ENCODE peak calls at places on chromosomes 16 and 17, in six cellular contexts. C, X, G, F, M and K are unnamed samples.

GRCh38 chr17:41835800-41836549 is at the start of gene NT5C3B:
- DNase-seq in C (no peak), X (peak; percentile 96), G (peak; percentile 30), F (peak; percentile 94), M (peak; percentile 60), K (no peak)

GRCh38 chr17:6610011-6610410 is 30.5 kb downstream of the KIAA0753 start:
- DNase-seq in C (no peak), X (no peak), G (no peak), F (no peak), M (no peak), K (peak; percentile 11)

GRCh38 chr17:38326996-38327792 is 16.6 kb downstream of the GPR179 start:
- DNase-seq in C (no peak), X (no peak), G (no peak), F (no peak), M (no peak), K (no peak)

GRCh38 chr17:60280673-60281072 is 111.3 kb downstream of the USP32 start:
- DNase-seq in C (no peak), X (no peak), G (no peak), F (no peak), M (no peak), K (no peak)

GRCh38 chr17:48134912-48135480 is 27.4 kb downstream of the SNX11 start:
- DNase-seq in C (no peak), X (no peak), G (no peak), F (peak; percentile 11), M (no peak), K (no peak)

GRCh38 chr17:66492500-66493123 is 190.2 kb downstream of the PRKCA start:
- DNase-seq in C (no peak), X (no peak), G (no peak), F (no peak), M (no peak), K (no peak)

GRCh38 chr17:19724501-19725420 is 8.4 kb upstream of the SLC47A2 start:
- DNase-seq in C (no peak), X (no peak), G (no peak), F (no peak), M (no peak), K (no peak)

GRCh38 chr17:1972429-1973160 is 52.5 kb downstream of the RTN4RL1 start:
- DNase-seq in C (no peak), X (no peak), G (no peak), F (peak; percentile 41), M (no peak), K (peak; percentile 12)

GRCh38 chr16:49414651-49415050 is 41.0 kb downstream of the C16orf78 start:
- DNase-seq in C (no peak), X (no peak), G (no peak), F (no peak), M (no peak), K (no peak)

GRCh38 chr17:38912221-38912813 is 13.1 kb upstream of the LASP1NB start:
- DNase-seq in C (no peak), X (no peak), G (no peak), F (peak; percentile 66), M (no peak), K (no peak)

GRCh38 chr17:42818379-42818778 is 5.7 kb downstream of the BECN1 start:
- DNase-seq in C (no peak), X (no peak), G (no peak), F (peak; percentile 47), M (no peak), K (peak; percentile 33)

GRCh38 chr17:69761767-69762321 is 313.2 kb upstream of the KCNJ16 start:
- DNase-seq in C (no peak), X (peak; percentile 59), G (no peak), F (peak; percentile 9), M (peak; percentile 96), K (peak; percentile 99)

GRCh38 chr16:11977206-11978041 is 890 bp downstream of the SNX29 start:
- DNase-seq in C (no peak), X (peak; percentile 83), G (no peak), F (peak; percentile 83), M (peak; percentile 51), K (peak; percentile 82)

GRCh38 chr17:81043725-81044427 is 8.9 kb downstream of the BAIAP2 start:
- DNase-seq in C (no peak), X (no peak), G (no peak), F (no peak), M (peak; percentile 61), K (no peak)

GRCh38 chr17:65243838-65244237 is 106.7 kb downstream of the RGS9 start:
- DNase-seq in C (no peak), X (peak; percentile 68), G (peak; percentile 56), F (no peak), M (no peak), K (peak; percentile 24)

GRCh38 chr17:16085066-16085699 is 85.6 kb downstream of the TTC19 start:
- DNase-seq in C (no peak), X (peak; percentile 48), G (no peak), F (no peak), M (no peak), K (peak; percentile 89)

GRCh38 chr16:1899641-1900451 is 18.4 kb downstream of the HS3ST6 start:
- DNase-seq in C (no peak), X (no peak), G (peak; percentile 7), F (no peak), M (no peak), K (no peak)

GRCh38 chr16:67660564-67661028 is at the start of gene PARD6A:
- DNase-seq in C (peak; percentile 63), X (peak; percentile 99), G (peak; percentile 85), F (peak; percentile 100), M (peak; percentile 96), K (peak; percentile 96)

GRCh38 chr17:5892897-5893656 is 177.1 kb upstream of the WSCD1 start:
- DNase-seq in C (no peak), X (no peak), G (no peak), F (no peak), M (no peak), K (no peak)

GRCh38 chr16:69698404-69698803 is 28.0 kb downstream of the NQO1 start:
- DNase-seq in C (no peak), X (no peak), G (no peak), F (no peak), M (no peak), K (no peak)

GRCh38 chr17:33106525-33107162 is 115.0 kb downstream of the SPACA3 start:
- DNase-seq in C (no peak), X (no peak), G (no peak), F (no peak), M (no peak), K (no peak)

GRCh38 chr17:77218902-77219301 is 78.1 kb downstream of the SEC14L1 start:
- DNase-seq in C (no peak), X (no peak), G (no peak), F (no peak), M (no peak), K (no peak)

GRCh38 chr17:27422601-27423000 is 33.6 kb upstream of the KSR1 start:
- DNase-seq in C (no peak), X (no peak), G (no peak), F (no peak), M (no peak), K (no peak)

GRCh38 chr17:17860761-17861107 is 23.9 kb upstream of the SREBF1 start:
- DNase-seq in C (no peak), X (peak; percentile 13), G (no peak), F (no peak), M (no peak), K (no peak)

GRCh38 chr16:55982597-55982996 is 107.4 kb upstream of the CES5A start:
- DNase-seq in C (no peak), X (no peak), G (no peak), F (no peak), M (no peak), K (no peak)

GRCh38 chr17:59754547-59754946 is 47.1 kb downstream of the VMP1 start:
- DNase-seq in C (no peak), X (peak; percentile 30), G (no peak), F (peak; percentile 53), M (peak; percentile 99), K (peak; percentile 98)

GRCh38 chr16:85029413-85029794 is 1.8 kb downstream of the KIAA0513 start:
- DNase-seq in C (no peak), X (peak; percentile 27), G (no peak), F (peak; percentile 46), M (no peak), K (peak; percentile 65)

GRCh38 chr17:21463779-21464407 is 87.7 kb downstream of the KCNJ12 start:
- DNase-seq in C (no peak), X (no peak), G (no peak), F (no peak), M (no peak), K (no peak)

GRCh38 chr17:75087558-75088453 is at the start of gene SLC16A5:
- DNase-seq in C (peak; percentile 27), X (peak; percentile 81), G (no peak), F (no peak), M (peak; percentile 95), K (peak; percentile 55)

GRCh38 chr17:66764559-66764958 is 70.4 kb upstream of the CACNG5 start:
- DNase-seq in C (no peak), X (no peak), G (peak; percentile 81), F (no peak), M (no peak), K (no peak)

GRCh38 chr16:152141-153128 is at the start of gene HBZ:
- DNase-seq in C (no peak), X (no peak), G (no peak), F (no peak), M (no peak), K (no peak)

GRCh38 chr17:7889166-7889584 is 586 bp downstream of the CHD3 start:
- DNase-seq in C (peak; percentile 39), X (peak; percentile 92), G (peak; percentile 98), F (peak; percentile 94), M (peak; percentile 92), K (peak; percentile 86)